ENCODE peak calls at places on chromosomes 5 and 9, in ten cellular contexts. M, P, I, Z, O, B, T, U, J and D are unnamed samples.
A peak's percentile ranks its signal among the peaks of the same experiment; 100 is the strongest.

GRCh38 chr9:96566401-96567202 is 53.0 kb downstream of the CDC14B start:
- DNase-seq in M (peak; percentile 88), P (peak; percentile 89), I (peak; percentile 80), Z (peak; percentile 85), O (peak; percentile 95), B (peak; percentile 93), T (peak; percentile 82), U (peak; percentile 68), J (peak; percentile 74), D (peak; percentile 43)

GRCh38 chr9:75054373-75055001 is 26.4 kb upstream of the CARNMT1 start:
- DNase-seq in M (no peak), P (no peak), I (no peak), Z (no peak), O (no peak), B (no peak), T (no peak), U (no peak), J (no peak), D (no peak)

GRCh38 chr5:1020461-1020961 is 11.9 kb downstream of the NKD2 start:
- DNase-seq in M (peak; percentile 48), P (no peak), I (no peak), Z (no peak), O (peak; percentile 38), B (peak; percentile 65), T (no peak), U (no peak), J (no peak), D (no peak)

GRCh38 chr9:123115146-123115913 is 81.9 kb downstream of the GPR21 start:
- DNase-seq in M (no peak), P (no peak), I (no peak), Z (no peak), O (peak; percentile 64), B (no peak), T (no peak), U (no peak), J (no peak), D (no peak)

GRCh38 chr9:121902483-121903135 is 190.5 kb downstream of the TTLL11 start:
- DNase-seq in M (no peak), P (no peak), I (no peak), Z (no peak), O (no peak), B (no peak), T (no peak), U (no peak), J (no peak), D (no peak)

GRCh38 chr5:136032564-136032963 is 3.8 kb downstream of the TGFBI start:
- DNase-seq in M (peak; percentile 66), P (no peak), I (no peak), Z (no peak), O (no peak), B (no peak), T (peak; percentile 82), U (no peak), J (no peak), D (no peak)

GRCh38 chr9:27429917-27430316 is 94.2 kb upstream of the IFNK start:
- DNase-seq in M (no peak), P (no peak), I (no peak), Z (no peak), O (no peak), B (no peak), T (no peak), U (no peak), J (no peak), D (no peak)

GRCh38 chr9:93825348-93826115 is 129.6 kb downstream of the BARX1 start:
- DNase-seq in M (peak; percentile 34), P (peak; percentile 37), I (no peak), Z (no peak), O (no peak), B (no peak), T (no peak), U (no peak), J (no peak), D (no peak)

GRCh38 chr9:130172858-130173461 is 756 bp downstream of the NCS1 start:
- DNase-seq in M (peak; percentile 81), P (no peak), I (no peak), Z (no peak), O (peak; percentile 87), B (peak; percentile 78), T (peak; percentile 69), U (no peak), J (no peak), D (no peak)

DNA sequence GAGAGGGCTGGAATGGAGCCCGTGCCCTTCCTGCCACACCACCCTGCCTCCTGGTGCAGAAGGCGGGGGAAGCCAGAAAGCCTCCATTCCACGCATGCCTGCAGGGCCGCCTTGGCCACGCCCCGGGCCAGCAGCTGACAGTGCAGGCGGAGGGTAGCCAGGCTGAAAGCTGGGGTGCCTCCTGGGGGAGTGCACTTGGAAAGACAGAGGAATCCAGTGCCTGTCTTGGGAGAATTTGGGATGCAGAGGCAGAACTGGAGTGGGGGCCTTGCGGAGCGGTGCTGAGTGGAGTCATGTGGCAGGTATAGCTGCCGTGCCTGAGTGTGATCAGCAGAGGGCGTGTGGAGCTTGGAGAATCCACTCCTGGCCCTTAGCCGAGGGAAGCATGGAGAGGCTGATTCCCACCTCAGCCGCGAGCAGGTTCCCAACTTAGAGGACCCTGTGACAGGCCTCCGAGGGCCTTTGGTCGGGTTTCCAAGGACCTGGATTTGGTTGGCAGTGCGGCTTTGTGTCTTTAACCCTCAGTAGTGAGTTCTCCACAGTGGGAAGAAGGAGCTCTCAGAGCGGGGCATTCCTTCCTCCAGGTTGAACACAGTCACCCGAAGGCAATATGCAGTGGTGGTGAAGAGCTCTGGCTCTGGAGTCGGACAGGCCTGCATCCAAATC is 9.1 kb upstream of the URM1 start:
- DNase-seq in M (peak; percentile 93), P (peak; percentile 78), I (peak; percentile 67), Z (peak; percentile 88), O (peak; percentile 92), B (peak; percentile 91), T (peak; percentile 95), U (peak; percentile 68), J (peak; percentile 73), D (peak; percentile 77)
- H3K27ac ChIP-seq in M (peak overlapping the region; percentile 73), P (no peak overlapping the region), I (peak overlapping the region; percentile 36), Z (peak overlapping the region; percentile 2), O (peak overlapping the region; percentile 62), B (no peak overlapping the region), T (peak overlapping the region; percentile 84), U (no peak overlapping the region), J (no peak overlapping the region), D (peak overlapping the region; percentile 42)

DNA sequence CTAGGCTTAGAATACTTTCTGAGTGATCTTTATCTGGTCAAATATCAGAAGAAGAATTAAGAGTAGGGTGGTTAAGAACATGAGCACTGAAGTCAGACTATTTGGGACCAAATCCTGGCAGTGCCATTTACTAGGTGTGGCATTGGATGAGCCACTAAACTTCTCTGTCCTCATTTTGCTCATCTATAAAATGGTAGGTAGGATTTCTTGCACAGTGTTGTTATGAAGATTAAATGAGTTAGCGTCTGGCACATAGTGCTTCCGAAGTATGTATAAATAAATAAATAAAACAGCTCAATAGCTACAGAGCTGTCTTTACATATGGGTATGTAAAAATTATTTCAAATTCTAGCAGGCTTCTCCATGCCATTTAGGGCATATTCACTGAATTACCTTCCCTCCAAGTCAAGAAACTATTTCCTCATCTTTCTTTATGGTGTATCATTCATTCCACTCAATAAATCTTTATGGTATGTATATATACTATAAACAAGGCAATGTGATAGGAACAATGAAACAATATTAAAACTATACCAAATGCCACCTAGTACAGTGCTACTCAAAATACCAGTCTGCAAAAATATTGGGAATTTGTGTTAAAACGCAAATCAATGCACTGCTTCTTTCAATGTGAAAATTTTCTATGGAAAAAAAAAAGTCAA is 9.8 kb upstream of the PGGT1B start:
- DNase-seq in M (no peak), P (no peak), I (no peak), Z (no peak), O (no peak), B (no peak), T (no peak), U (no peak), J (no peak), D (no peak)
- H3K27ac ChIP-seq in M (no peak overlapping the region), P (no peak overlapping the region), I (no peak overlapping the region), Z (no peak overlapping the region), O (no peak overlapping the region), B (no peak overlapping the region), T (no peak overlapping the region), U (no peak overlapping the region), J (peak overlapping the region; percentile 87), D (no peak overlapping the region)

DNA sequence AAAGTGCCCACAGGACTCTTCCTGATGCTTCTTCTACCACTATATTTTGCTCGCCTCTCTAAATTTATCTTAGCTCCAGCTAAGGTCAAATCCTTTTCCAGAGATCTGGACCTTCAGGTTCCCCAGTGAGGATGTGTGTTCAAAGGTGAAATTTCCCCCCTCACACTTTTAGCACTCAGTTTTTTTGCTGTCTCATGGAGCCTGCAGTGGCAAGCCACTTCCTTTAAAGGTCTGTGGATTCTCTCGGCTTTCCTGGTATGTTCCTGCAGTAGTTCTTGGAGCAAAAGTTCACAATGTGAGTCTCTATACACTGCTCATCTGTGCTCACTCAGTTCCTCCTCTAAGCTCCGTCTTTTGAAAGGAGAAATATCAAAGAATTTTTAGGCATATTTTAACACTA is 181.4 kb downstream of the LURAP1L start:
- DNase-seq in M (no peak), P (no peak), I (no peak), Z (no peak), O (no peak), B (no peak), T (no peak), U (no peak), J (no peak), D (no peak)
- H3K27ac ChIP-seq in M (peak overlapping the region; percentile 83), P (no peak overlapping the region), I (no peak overlapping the region), Z (no peak overlapping the region), O (no peak overlapping the region), B (no peak overlapping the region), T (no peak overlapping the region), U (no peak overlapping the region), J (no peak overlapping the region), D (no peak overlapping the region)

GRCh38 chr5:180596668-180597231 is 5.5 kb upstream of the SCGB3A1 start:
- DNase-seq in M (no peak), P (peak; percentile 27), I (no peak), Z (peak; percentile 37), O (peak; percentile 77), B (peak; percentile 48), T (no peak), U (no peak), J (no peak), D (peak; percentile 32)

GRCh38 chr5:180599590-180599914 is 8.3 kb upstream of the SCGB3A1 start:
- DNase-seq in M (no peak), P (peak; percentile 21), I (no peak), Z (no peak), O (no peak), B (no peak), T (no peak), U (no peak), J (no peak), D (no peak)

GRCh38 chr5:180599981-180600553 is 8.8 kb upstream of the SCGB3A1 start:
- DNase-seq in M (no peak), P (peak; percentile 29), I (no peak), Z (peak; percentile 10), O (no peak), B (no peak), T (no peak), U (no peak), J (no peak), D (peak; percentile 35)

GRCh38 chr5:180598797-180599589 is 7.7 kb upstream of the SCGB3A1 start:
- DNase-seq in M (peak; percentile 52), P (peak; percentile 19), I (no peak), Z (peak; percentile 15), O (no peak), B (no peak), T (no peak), U (no peak), J (no peak), D (peak; percentile 44)

DNA sequence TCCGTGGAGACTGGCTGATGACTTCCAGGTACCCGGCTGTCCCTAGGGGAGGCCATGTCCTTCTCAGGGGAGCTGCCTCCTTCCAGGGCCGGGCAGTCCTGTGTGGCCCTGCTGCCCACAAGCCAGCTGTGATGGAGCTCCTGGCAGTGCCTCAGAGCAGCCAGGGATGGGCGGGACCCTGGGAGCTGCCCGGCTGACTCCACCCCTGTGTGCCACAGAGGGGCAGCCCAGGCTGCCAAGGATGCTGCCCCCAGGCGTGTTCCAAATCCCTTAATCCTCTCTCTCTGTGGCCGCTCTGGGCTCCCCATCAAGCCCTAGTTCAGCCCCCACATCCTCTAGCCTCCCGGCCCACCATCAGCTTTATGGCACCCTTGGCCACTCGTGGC is 7.0 kb upstream of the SCGB3A1 start:
- DNase-seq in M (no peak), P (peak; percentile 13), I (no peak), Z (peak; percentile 2), O (peak; percentile 70), B (peak; percentile 60), T (no peak), U (no peak), J (no peak), D (peak; percentile 40)
- H3K27ac ChIP-seq in M (no peak overlapping the region), P (no peak overlapping the region), I (no peak overlapping the region), Z (no peak overlapping the region), O (no peak overlapping the region), B (no peak overlapping the region), T (no peak overlapping the region), U (no peak overlapping the region), J (no peak overlapping the region), D (no peak overlapping the region)